ENCODE peak calls at places on chromosomes 13 and 19, in eight cellular contexts. G is fibroblast of lung; B is upper lobe of right lung; R is lower lobe of right lung; X is fibroblast of pulmonary artery; H is CD4-positive, alpha-beta T cell; T is breast epithelium; A is foreskin fibroblast. W is an unnamed sample.

GRCh38 chr19:51799311-51799997 is 4.5 kb downstream of the FPR3 start:
- DNase-seq in G (peak; percentile 97), B (peak; percentile 76), R (peak; percentile 78), X (peak; percentile 100), H (no peak), T (peak; percentile 80), A (peak; percentile 94), W (no peak)

GRCh38 chr13:45195421-45195820 is 5.4 kb downstream of the KCTD4 start:
- DNase-seq in G (no peak), B (no peak), R (no peak), X (no peak), H (no peak), T (no peak), A (no peak), W (no peak)

GRCh38 chr13:71602327-71602726 is 264.7 kb downstream of the DACH1 start:
- DNase-seq in G (no peak), B (no peak), R (no peak), X (no peak), H (no peak), T (no peak), A (no peak), W (no peak)

GRCh38 chr19:48933382-48933932 is at the start of gene DHDH:
- DNase-seq in G (peak; percentile 33), B (peak; percentile 95), R (peak; percentile 94), X (peak; percentile 49), H (peak; percentile 77), T (peak; percentile 65), A (peak; percentile 76), W (peak; percentile 72)

GRCh38 chr19:30522359-30522758 is 150.2 kb downstream of the ZNF536 start:
- DNase-seq in G (no peak), B (no peak), R (no peak), X (no peak), H (no peak), T (no peak), A (no peak), W (no peak)

GRCh38 chr13:100546713-100547405 is 41.7 kb downstream of the GGACT start:
- DNase-seq in G (no peak), B (no peak), R (no peak), X (no peak), H (no peak), T (no peak), A (no peak), W (no peak)

GRCh38 chr19:50204811-50205675 is 1.6 kb downstream of the MYH14 start:
- DNase-seq in G (no peak), B (peak; percentile 95), R (peak; percentile 91), X (no peak), H (no peak), T (peak; percentile 78), A (no peak), W (no peak)

GRCh38 chr19:16067205-16067938 is 8.9 kb upstream of the TPM4 start:
- DNase-seq in G (peak; percentile 96), B (peak; percentile 88), R (peak; percentile 84), X (peak; percentile 91), H (no peak), T (peak; percentile 94), A (peak; percentile 61), W (no peak)

GRCh38 chr13:44048326-44048725 is 168.6 kb downstream of the LACC1 start:
- DNase-seq in G (peak; percentile 25), B (no peak), R (no peak), X (peak; percentile 24), H (no peak), T (no peak), A (no peak), W (no peak)

GRCh38 chr19:43306097-43306496 is 36.8 kb upstream of the PSG9 start:
- DNase-seq in G (no peak), B (no peak), R (no peak), X (no peak), H (no peak), T (no peak), A (peak; percentile 7), W (no peak)

GRCh38 chr19:43300876-43301765 is 31.8 kb upstream of the PSG9 start:
- DNase-seq in G (no peak), B (no peak), R (no peak), X (no peak), H (no peak), T (no peak), A (no peak), W (no peak)

GRCh38 chr19:43310221-43310620 is 40.9 kb upstream of the PSG9 start:
- DNase-seq in G (no peak), B (no peak), R (no peak), X (no peak), H (no peak), T (no peak), A (no peak), W (no peak)

GRCh38 chr19:43308244-43308815 is 39.0 kb upstream of the PSG9 start:
- DNase-seq in G (no peak), B (no peak), R (no peak), X (no peak), H (no peak), T (no peak), A (no peak), W (no peak)

GRCh38 chr19:43305642-43306041 is 36.3 kb upstream of the PSG9 start:
- DNase-seq in G (no peak), B (no peak), R (no peak), X (no peak), H (no peak), T (no peak), A (no peak), W (no peak)
- TF ChIP-seq CTCF in G (no peak), B (no peak), R (no peak), X (no peak), H (no peak), T (no peak), A (no peak), W (no peak)

GRCh38 chr19:6476155-6476895 is 5.3 kb downstream of the DENND1C start:
- DNase-seq in G (peak; percentile 37), B (peak; percentile 93), R (peak; percentile 93), X (peak; percentile 46), H (peak; percentile 34), T (peak; percentile 51), A (peak; percentile 53), W (peak; percentile 74)
- TF ChIP-seq CTCF in G (no peak), B (no peak), R (no peak), X (no peak), H (no peak), T (no peak), A (no peak), W (no peak)

DNA sequence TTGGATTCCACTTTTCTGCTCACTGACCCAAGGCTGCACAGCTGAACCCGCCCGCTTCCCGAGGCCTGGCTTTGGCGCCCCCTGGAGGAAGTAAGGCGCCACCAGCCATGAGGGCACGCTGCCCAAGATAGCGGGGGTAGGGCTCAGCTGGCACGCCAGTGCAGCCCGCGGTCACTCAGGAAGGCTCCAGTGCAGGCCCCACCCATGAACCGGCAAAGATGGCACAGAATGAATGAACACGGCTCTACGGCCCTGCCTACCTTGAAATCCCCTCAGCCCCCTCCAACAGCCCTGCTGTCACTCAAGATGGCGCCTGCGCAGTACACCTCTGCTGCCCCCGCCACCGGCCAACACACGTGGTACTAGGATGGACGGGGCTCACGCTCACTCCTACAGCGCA is 3.0 kb downstream of the PEG3 start:
- DNase-seq in G (peak; percentile 67), B (peak; percentile 82), R (peak; percentile 71), X (peak; percentile 22), H (no peak), T (peak; percentile 70), A (peak; percentile 38), W (no peak)
- TF ChIP-seq CTCF in G (peak; percentile 30), B (peak; percentile 42), R (peak; percentile 43), X (no peak), H (no peak), T (peak; percentile 48), A (no peak), W (no peak)

DNA sequence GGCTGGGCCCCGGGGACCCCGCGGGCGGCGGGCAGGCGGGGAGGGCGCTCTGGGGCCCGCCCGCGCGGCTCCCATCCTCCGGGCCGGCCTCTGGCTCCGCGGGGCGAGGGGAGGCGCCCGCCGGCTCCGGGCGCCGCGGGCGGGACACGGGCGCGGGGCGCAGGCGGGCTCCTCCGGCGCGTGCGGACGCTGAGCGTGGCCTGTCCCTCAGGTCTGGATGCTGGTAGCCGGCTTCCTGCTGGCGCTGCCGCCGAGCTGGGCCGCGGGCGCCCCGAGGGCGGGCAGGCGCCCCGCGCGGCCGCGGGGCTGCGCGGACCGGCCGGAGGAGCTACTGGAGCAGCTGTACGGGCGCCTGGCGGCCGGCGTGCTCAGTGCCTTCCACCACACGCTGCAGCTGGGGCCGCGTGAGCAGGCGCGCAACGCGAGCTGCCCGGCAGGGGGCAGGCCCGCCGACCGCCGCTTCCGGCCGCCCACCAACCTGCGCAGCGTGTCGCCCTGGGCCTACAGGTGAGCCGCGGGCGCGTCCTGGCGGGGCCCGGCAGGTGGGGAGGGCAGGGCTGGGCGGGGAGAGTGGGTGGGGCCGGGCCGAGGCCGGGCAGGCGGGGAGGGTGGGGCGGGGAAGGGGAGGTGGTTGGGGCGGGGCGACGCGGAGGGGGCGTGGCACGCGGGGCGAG is 423 bp downstream of the IL17D start:
- DNase-seq in G (peak; percentile 78), B (peak; percentile 94), R (peak; percentile 90), X (peak; percentile 81), H (peak; percentile 50), T (peak; percentile 47), A (peak; percentile 92), W (peak; percentile 71)
- TF ChIP-seq CTCF in G (peak; percentile 38), B (peak; percentile 43), R (peak; percentile 50), X (peak; percentile 25), H (peak; percentile 21), T (peak; percentile 82), A (peak; percentile 36), W (peak; percentile 31)

GRCh38 chr19:35845215-35846037 is 6.9 kb downstream of the NPHS1 start:
- DNase-seq in G (no peak), B (no peak), R (no peak), X (no peak), H (no peak), T (no peak), A (peak; percentile 36), W (no peak)

GRCh38 chr19:35842666-35843272 is 9.5 kb downstream of the NPHS1 start:
- DNase-seq in G (no peak), B (no peak), R (no peak), X (no peak), H (no peak), T (no peak), A (no peak), W (no peak)

GRCh38 chr19:35844482-35845214 is 7.7 kb downstream of the NPHS1 start:
- DNase-seq in G (no peak), B (no peak), R (no peak), X (no peak), H (no peak), T (no peak), A (no peak), W (no peak)

GRCh38 chr19:35841961-35842595 is 10.2 kb downstream of the NPHS1 start:
- DNase-seq in G (no peak), B (no peak), R (no peak), X (no peak), H (no peak), T (no peak), A (no peak), W (no peak)

DNA sequence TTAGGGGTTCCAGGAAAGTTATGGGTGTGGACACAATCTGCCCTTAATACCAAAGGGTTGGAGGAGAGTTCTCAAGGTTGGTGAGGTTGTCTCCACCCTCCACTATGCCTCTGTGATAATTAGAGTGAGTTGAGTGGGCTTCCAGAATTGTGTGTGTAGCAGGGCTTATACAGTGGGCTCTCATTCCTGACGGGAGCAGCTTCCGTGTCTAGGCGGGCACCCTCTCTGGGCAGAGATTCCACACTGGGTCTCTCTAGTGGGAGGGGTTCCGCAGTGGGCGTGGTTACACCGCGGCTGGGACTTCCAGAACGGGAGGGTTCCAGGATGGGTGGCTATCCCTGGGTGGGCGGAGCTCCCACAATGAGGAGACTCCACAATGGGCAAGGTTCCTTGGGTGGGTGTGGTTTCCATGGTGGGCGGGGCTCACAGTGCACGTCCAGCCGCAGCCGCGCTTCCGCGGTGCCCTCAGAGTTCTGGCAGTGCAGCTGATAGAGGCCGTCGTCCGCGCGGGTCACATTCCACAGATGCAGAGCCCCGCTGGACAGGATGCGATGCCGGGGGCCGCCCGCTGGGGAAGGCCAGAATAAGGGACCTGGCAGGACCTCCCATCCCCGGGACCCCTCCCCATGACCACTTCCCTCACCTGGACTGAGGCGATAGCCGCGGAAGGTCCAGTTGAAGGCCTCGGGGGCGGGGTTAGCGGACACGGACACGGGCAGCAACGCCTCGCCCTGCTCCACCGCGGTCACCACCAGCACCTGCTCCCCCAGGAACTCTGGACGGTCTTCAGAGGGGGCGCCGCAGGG is 8.4 kb downstream of the NPHS1 start:
- DNase-seq in G (no peak), B (no peak), R (no peak), X (no peak), H (no peak), T (no peak), A (no peak), W (no peak)
- TF ChIP-seq CTCF in G (no peak), B (no peak), R (no peak), X (no peak), H (no peak), T (no peak), A (no peak), W (no peak)